ENCODE peak calls at places on chromosome 21, in eight cellular contexts. One of them, this sample, is unnamed.

GRCh38 chr21:36125513-36126121 is 9.3 kb upstream of the CBR3 start:
- DNase-seq in sigmoid colon: no peak
- DNase-seq in activated CD4-positive, alpha-beta T cell treated with anti-CD3 and anti-CD28 coated beads, Interleukin-2, amount 10 ng/mL, durations not matched to agents 7 days and 5 days: peak
- DNase-seq in T1000: no peak
- DNase-seq in activated CD4-positive, alpha-beta memory T cell treated with anti-CD3 and anti-CD28 coated beads for 36 hours: peak
- DNase-seq in H9: no peak
- DNase-seq in stimulated activated CD8-positive, alpha-beta memory T cell treated with anti-CD3 and anti-CD28 coated beads, Interleukin-15, amount 100 ng/mL, for 1 hour: peak
- DNase-seq in bronchial epithelial cell: peak
- DNase-seq in this sample: peak

GRCh38 chr21:33871171-33871570 is 44.4 kb downstream of the ATP5PO start:
- DNase-seq in H9: no peak
- DNase-seq in T1000: no peak
- DNase-seq in stimulated activated CD8-positive, alpha-beta memory T cell treated with anti-CD3 and anti-CD28 coated beads, Interleukin-15, amount 100 ng/mL, for 1 hour: no peak
- DNase-seq in sigmoid colon: no peak
- DNase-seq in bronchial epithelial cell: no peak
- DNase-seq in activated CD4-positive, alpha-beta T cell treated with anti-CD3 and anti-CD28 coated beads, Interleukin-2, amount 10 ng/mL, durations not matched to agents 7 days and 5 days: no peak
- DNase-seq in activated CD4-positive, alpha-beta memory T cell treated with anti-CD3 and anti-CD28 coated beads for 36 hours: no peak
- DNase-seq in this sample: no peak

GRCh38 chr21:32794643-32795042 is 23.1 kb upstream of the PAXBP1 start:
- DNase-seq in activated CD4-positive, alpha-beta T cell treated with anti-CD3 and anti-CD28 coated beads, Interleukin-2, amount 10 ng/mL, durations not matched to agents 7 days and 5 days: no peak
- DNase-seq in H9: no peak
- DNase-seq in T1000: no peak
- DNase-seq in activated CD4-positive, alpha-beta memory T cell treated with anti-CD3 and anti-CD28 coated beads for 36 hours: no peak
- DNase-seq in sigmoid colon: no peak
- DNase-seq in stimulated activated CD8-positive, alpha-beta memory T cell treated with anti-CD3 and anti-CD28 coated beads, Interleukin-15, amount 100 ng/mL, for 1 hour: no peak
- DNase-seq in bronchial epithelial cell: no peak
- DNase-seq in this sample: no peak

GRCh38 chr21:22416555-22416954 is 1418.3 kb downstream of the NCAM2 start:
- DNase-seq in bronchial epithelial cell: no peak
- DNase-seq in activated CD4-positive, alpha-beta T cell treated with anti-CD3 and anti-CD28 coated beads, Interleukin-2, amount 10 ng/mL, durations not matched to agents 7 days and 5 days: no peak
- DNase-seq in stimulated activated CD8-positive, alpha-beta memory T cell treated with anti-CD3 and anti-CD28 coated beads, Interleukin-15, amount 100 ng/mL, for 1 hour: no peak
- DNase-seq in sigmoid colon: no peak
- DNase-seq in T1000: no peak
- DNase-seq in H9: no peak
- DNase-seq in activated CD4-positive, alpha-beta memory T cell treated with anti-CD3 and anti-CD28 coated beads for 36 hours: no peak
- DNase-seq in this sample: no peak

GRCh38 chr21:37983336-37984095 is 67.3 kb upstream of the KCNJ6 start:
- DNase-seq in stimulated activated CD8-positive, alpha-beta memory T cell treated with anti-CD3 and anti-CD28 coated beads, Interleukin-15, amount 100 ng/mL, for 1 hour: no peak
- DNase-seq in H9: no peak
- DNase-seq in sigmoid colon: no peak
- DNase-seq in bronchial epithelial cell: peak
- DNase-seq in activated CD4-positive, alpha-beta memory T cell treated with anti-CD3 and anti-CD28 coated beads for 36 hours: no peak
- DNase-seq in T1000: peak
- DNase-seq in activated CD4-positive, alpha-beta T cell treated with anti-CD3 and anti-CD28 coated beads, Interleukin-2, amount 10 ng/mL, durations not matched to agents 7 days and 5 days: no peak
- DNase-seq in this sample: peak

GRCh38 chr21:46004168-46004861 is 22.7 kb downstream of the COL6A1 start:
- DNase-seq in activated CD4-positive, alpha-beta T cell treated with anti-CD3 and anti-CD28 coated beads, Interleukin-2, amount 10 ng/mL, durations not matched to agents 7 days and 5 days: no peak
- DNase-seq in activated CD4-positive, alpha-beta memory T cell treated with anti-CD3 and anti-CD28 coated beads for 36 hours: no peak
- DNase-seq in stimulated activated CD8-positive, alpha-beta memory T cell treated with anti-CD3 and anti-CD28 coated beads, Interleukin-15, amount 100 ng/mL, for 1 hour: no peak
- DNase-seq in bronchial epithelial cell: no peak
- DNase-seq in T1000: no peak
- DNase-seq in sigmoid colon: peak
- DNase-seq in H9: peak
- DNase-seq in this sample: peak

GRCh38 chr21:33976082-33976979 is 60.7 kb upstream of the ATP5PO start:
- DNase-seq in stimulated activated CD8-positive, alpha-beta memory T cell treated with anti-CD3 and anti-CD28 coated beads, Interleukin-15, amount 100 ng/mL, for 1 hour: no peak
- DNase-seq in bronchial epithelial cell: peak
- DNase-seq in H9: no peak
- DNase-seq in T1000: peak
- DNase-seq in activated CD4-positive, alpha-beta memory T cell treated with anti-CD3 and anti-CD28 coated beads for 36 hours: peak
- DNase-seq in sigmoid colon: peak
- DNase-seq in activated CD4-positive, alpha-beta T cell treated with anti-CD3 and anti-CD28 coated beads, Interleukin-2, amount 10 ng/mL, durations not matched to agents 7 days and 5 days: peak
- DNase-seq in this sample: no peak

GRCh38 chr21:35254752-35255138 is 205.6 kb upstream of the RUNX1 start:
- DNase-seq in stimulated activated CD8-positive, alpha-beta memory T cell treated with anti-CD3 and anti-CD28 coated beads, Interleukin-15, amount 100 ng/mL, for 1 hour: no peak
- DNase-seq in bronchial epithelial cell: no peak
- DNase-seq in activated CD4-positive, alpha-beta memory T cell treated with anti-CD3 and anti-CD28 coated beads for 36 hours: no peak
- DNase-seq in T1000: no peak
- DNase-seq in activated CD4-positive, alpha-beta T cell treated with anti-CD3 and anti-CD28 coated beads, Interleukin-2, amount 10 ng/mL, durations not matched to agents 7 days and 5 days: no peak
- DNase-seq in H9: no peak
- DNase-seq in sigmoid colon: no peak
- DNase-seq in this sample: no peak

GRCh38 chr21:45546636-45547203 is 4.5 kb upstream of the SLC19A1 start:
- DNase-seq in bronchial epithelial cell: no peak
- DNase-seq in activated CD4-positive, alpha-beta T cell treated with anti-CD3 and anti-CD28 coated beads, Interleukin-2, amount 10 ng/mL, durations not matched to agents 7 days and 5 days: no peak
- DNase-seq in H9: peak
- DNase-seq in stimulated activated CD8-positive, alpha-beta memory T cell treated with anti-CD3 and anti-CD28 coated beads, Interleukin-15, amount 100 ng/mL, for 1 hour: no peak
- DNase-seq in T1000: no peak
- DNase-seq in sigmoid colon: no peak
- DNase-seq in activated CD4-positive, alpha-beta memory T cell treated with anti-CD3 and anti-CD28 coated beads for 36 hours: no peak
- DNase-seq in this sample: peak

GRCh38 chr21:43754948-43755781 is 20.9 kb downstream of the CSTB start:
- DNase-seq in H9: no peak
- DNase-seq in bronchial epithelial cell: no peak
- DNase-seq in activated CD4-positive, alpha-beta T cell treated with anti-CD3 and anti-CD28 coated beads, Interleukin-2, amount 10 ng/mL, durations not matched to agents 7 days and 5 days: no peak
- DNase-seq in T1000: no peak
- DNase-seq in sigmoid colon: no peak
- DNase-seq in stimulated activated CD8-positive, alpha-beta memory T cell treated with anti-CD3 and anti-CD28 coated beads, Interleukin-15, amount 100 ng/mL, for 1 hour: no peak
- DNase-seq in activated CD4-positive, alpha-beta memory T cell treated with anti-CD3 and anti-CD28 coated beads for 36 hours: no peak
- DNase-seq in this sample: no peak

GRCh38 chr21:37710555-37711293 is 205.5 kb downstream of the KCNJ6 start:
- DNase-seq in activated CD4-positive, alpha-beta memory T cell treated with anti-CD3 and anti-CD28 coated beads for 36 hours: no peak
- DNase-seq in sigmoid colon: no peak
- DNase-seq in H9: no peak
- DNase-seq in stimulated activated CD8-positive, alpha-beta memory T cell treated with anti-CD3 and anti-CD28 coated beads, Interleukin-15, amount 100 ng/mL, for 1 hour: no peak
- DNase-seq in T1000: no peak
- DNase-seq in activated CD4-positive, alpha-beta T cell treated with anti-CD3 and anti-CD28 coated beads, Interleukin-2, amount 10 ng/mL, durations not matched to agents 7 days and 5 days: no peak
- DNase-seq in bronchial epithelial cell: no peak
- DNase-seq in this sample: no peak

GRCh38 chr21:34679056-34679455 is 10.3 kb downstream of the CLIC6 start:
- DNase-seq in stimulated activated CD8-positive, alpha-beta memory T cell treated with anti-CD3 and anti-CD28 coated beads, Interleukin-15, amount 100 ng/mL, for 1 hour: no peak
- DNase-seq in T1000: no peak
- DNase-seq in H9: no peak
- DNase-seq in bronchial epithelial cell: no peak
- DNase-seq in activated CD4-positive, alpha-beta memory T cell treated with anti-CD3 and anti-CD28 coated beads for 36 hours: no peak
- DNase-seq in activated CD4-positive, alpha-beta T cell treated with anti-CD3 and anti-CD28 coated beads, Interleukin-2, amount 10 ng/mL, durations not matched to agents 7 days and 5 days: no peak
- DNase-seq in sigmoid colon: no peak
- DNase-seq in this sample: no peak

GRCh38 chr21:29144736-29145353 is 14.4 kb downstream of the MAP3K7CL start:
- DNase-seq in activated CD4-positive, alpha-beta memory T cell treated with anti-CD3 and anti-CD28 coated beads for 36 hours: no peak
- DNase-seq in stimulated activated CD8-positive, alpha-beta memory T cell treated with anti-CD3 and anti-CD28 coated beads, Interleukin-15, amount 100 ng/mL, for 1 hour: no peak
- DNase-seq in sigmoid colon: no peak
- DNase-seq in H9: no peak
- DNase-seq in activated CD4-positive, alpha-beta T cell treated with anti-CD3 and anti-CD28 coated beads, Interleukin-2, amount 10 ng/mL, durations not matched to agents 7 days and 5 days: no peak
- DNase-seq in T1000: no peak
- DNase-seq in bronchial epithelial cell: no peak
- DNase-seq in this sample: no peak